ENCODE peak calls at places on chromosomes 1 and 21, in seven cellular contexts. Z, F, O, L, W, B and V are unnamed samples.

GRCh38 chr21:45510466-45510955 is 31.7 kb downstream of the SLC19A1 start:
- DNase-seq in Z (no peak), F (no peak), O (peak), L (no peak), W (no peak), B (peak), V (no peak)

GRCh38 chr21:39004776-39005605 is 178.3 kb downstream of the PSMG1 start:
- DNase-seq in Z (no peak), F (peak), O (peak), L (peak), W (peak), B (peak), V (no peak)

GRCh38 chr1:30852026-30852425 is 56.5 kb downstream of the SDC3 start:
- DNase-seq in Z (no peak), F (peak), O (peak), L (no peak), W (peak), B (peak), V (no peak)

GRCh38 chr1:81757398-81758020 is 43.2 kb upstream of the ADGRL2 start:
- DNase-seq in Z (no peak), F (no peak), O (no peak), L (peak), W (no peak), B (no peak), V (no peak)

GRCh38 chr1:153534226-153534932 is 1.4 kb downstream of the S100A6 start:
- DNase-seq in Z (no peak), F (peak), O (no peak), L (peak), W (peak), B (no peak), V (peak)

GRCh38 chr1:1677718-1678580 is 14.6 kb downstream of the SLC35E2B start:
- DNase-seq in Z (peak), F (no peak), O (no peak), L (no peak), W (no peak), B (no peak), V (no peak)

GRCh38 chr21:44275041-44275440 is 10.6 kb upstream of the AIRE start:
- DNase-seq in Z (no peak), F (no peak), O (no peak), L (no peak), W (no peak), B (peak), V (no peak)

GRCh38 chr1:78289606-78290005 is 201.2 kb upstream of the PTGFR start:
- DNase-seq in Z (no peak), F (no peak), O (no peak), L (no peak), W (no peak), B (no peak), V (no peak)

GRCh38 chr21:35198982-35199732 is 150.1 kb upstream of the RUNX1 start:
- DNase-seq in Z (no peak), F (no peak), O (no peak), L (no peak), W (no peak), B (no peak), V (no peak)

GRCh38 chr1:8873506-8874229 is 4.8 kb downstream of the ENO1 start:
- DNase-seq in Z (peak), F (peak), O (peak), L (peak), W (peak), B (peak), V (peak)

GRCh38 chr1:219669556-219669955 is 56.7 kb upstream of the ZC3H11B start:
- DNase-seq in Z (no peak), F (no peak), O (no peak), L (no peak), W (no peak), B (no peak), V (no peak)

GRCh38 chr1:5858844-5859407 is 133.3 kb downstream of the NPHP4 start:
- DNase-seq in Z (no peak), F (no peak), O (peak), L (no peak), W (no peak), B (no peak), V (no peak)

GRCh38 chr1:9881838-9882249 is 28.2 kb downstream of the CTNNBIP1 start:
- DNase-seq in Z (no peak), F (peak), O (no peak), L (peak), W (peak), B (no peak), V (peak)

GRCh38 chr1:84103197-84103992 is 40.7 kb upstream of the PRKACB start:
- DNase-seq in Z (peak), F (peak), O (no peak), L (peak), W (peak), B (peak), V (peak)

GRCh38 chr1:186680031-186681012 is at the start of gene PTGS2:
- DNase-seq in Z (no peak), F (peak), O (peak), L (peak), W (peak), B (peak), V (peak)

GRCh38 chr1:41493117-41493536 is 8.6 kb upstream of the EDN2 start:
- DNase-seq in Z (peak), F (peak), O (no peak), L (peak), W (peak), B (no peak), V (peak)

GRCh38 chr1:181514298-181515290 is 31.3 kb downstream of the CACNA1E start:
- DNase-seq in Z (no peak), F (no peak), O (no peak), L (no peak), W (no peak), B (no peak), V (peak)

GRCh38 chr1:245255783-245256182 is 101.0 kb downstream of the KIF26B start:
- DNase-seq in Z (no peak), F (no peak), O (no peak), L (no peak), W (no peak), B (no peak), V (no peak)

GRCh38 chr1:240794061-240794843 is 182.3 kb upstream of the GREM2 start:
- DNase-seq in Z (no peak), F (peak), O (no peak), L (no peak), W (no peak), B (no peak), V (no peak)

GRCh38 chr1:90879281-90879680 is 142.6 kb downstream of the ZNF644 start:
- DNase-seq in Z (no peak), F (peak), O (no peak), L (peak), W (no peak), B (no peak), V (peak)

GRCh38 chr1:1596493-1597274 is 3.3 kb downstream of the FNDC10 start:
- DNase-seq in Z (peak), F (no peak), O (no peak), L (no peak), W (no peak), B (no peak), V (no peak)

GRCh38 chr1:101363891-101364318 is 127.1 kb downstream of the S1PR1 start:
- DNase-seq in Z (no peak), F (no peak), O (no peak), L (no peak), W (no peak), B (no peak), V (no peak)

GRCh38 chr1:228236744-228237143 is 28.9 kb downstream of the OBSCN start:
- DNase-seq in Z (peak), F (peak), O (no peak), L (peak), W (peak), B (peak), V (peak)